ENCODE peak calls at places on chromosome 17, in seven cellular contexts. V, G, T, X, H, A and R are unnamed samples.

GRCh38 chr17:7258731-7259554 is 3.3 kb downstream of the CLDN7 start:
- DNase-seq in T (no peak), A (no peak), V (no peak), G (no peak), H (no peak), X (peak), R (no peak)

GRCh38 chr17:9330140-9330902 is 245.3 kb downstream of the STX8 start:
- DNase-seq in T (no peak), X (no peak), V (no peak), G (no peak), A (no peak), H (no peak), R (peak)

GRCh38 chr17:82957469-82957795 is 117.6 kb upstream of the ZNF750 start:
- DNase-seq in G (no peak), X (no peak), V (no peak), H (no peak), A (no peak), T (no peak), R (no peak)

GRCh38 chr17:43330876-43331639 is 67.7 kb upstream of the ARL4D start:
- DNase-seq in T (no peak), H (no peak), A (no peak), G (no peak), X (no peak), V (no peak), R (no peak)

GRCh38 chr17:64150237-64151015 is 20.5 kb upstream of the ERN1 start:
- DNase-seq in X (peak), T (no peak), V (no peak), G (no peak), H (no peak), A (no peak), R (no peak)

GRCh38 chr17:16486373-16487250 is 5.4 kb downstream of the LRRC75A start:
- DNase-seq in A (peak), H (no peak), V (no peak), G (no peak), T (peak), X (peak), R (peak)

GRCh38 chr17:3589784-3590183 is 19.4 kb downstream of the TRPV1 start:
- DNase-seq in H (no peak), V (no peak), G (no peak), A (no peak), X (no peak), T (no peak), R (no peak)

GRCh38 chr17:83013779-83014117 is 65.7 kb upstream of the METRNL start:
- DNase-seq in V (no peak), G (no peak), X (no peak), T (no peak), H (no peak), A (no peak), R (no peak)

GRCh38 chr17:45873728-45874127 is 20.6 kb upstream of the MAPT start:
- DNase-seq in V (no peak), A (no peak), G (no peak), H (no peak), X (no peak), T (no peak), R (peak)

GRCh38 chr17:75774471-75774987 is 9.5 kb upstream of the GALK1 start:
- DNase-seq in G (no peak), V (no peak), X (peak), T (no peak), A (no peak), H (no peak), R (no peak)

GRCh38 chr17:57726213-57726612 is 18.9 kb downstream of the CCDC182 start:
- DNase-seq in V (no peak), X (no peak), H (no peak), T (no peak), A (no peak), G (no peak), R (no peak)

GRCh38 chr17:28953444-28954118 is 2.3 kb upstream of the PHF12 start:
- DNase-seq in G (peak), A (no peak), T (no peak), V (peak), H (peak), X (peak), R (peak)

GRCh38 chr17:81400154-81400938 is 5.1 kb downstream of the BAHCC1 start:
- DNase-seq in T (no peak), V (no peak), G (no peak), A (no peak), X (peak), H (no peak), R (peak)